ENCODE peak calls at places on chromosomes 16 and 17, in five cellular contexts. One of them, this sample, is unnamed.

GRCh38 chr17:81926451-81927144 is 937 bp downstream of the MAFG start:
- DNase-seq in EL: peak; percentile 91
- DNase-seq in H9: peak; percentile 77
- DNase-seq in ascending aorta: peak; percentile 33
- DNase-seq in stimulated activated CD8-positive, alpha-beta memory T cell treated with anti-CD3 and anti-CD28 coated beads, Interleukin-4, amount 100 ng/mL, for 4 hours: peak; percentile 49
- DNase-seq in this sample: peak; percentile 100

GRCh38 chr17:66580601-66581385 is 254.1 kb upstream of the CACNG5 start:
- DNase-seq in EL: peak; percentile 47
- DNase-seq in H9: peak; percentile 14
- DNase-seq in ascending aorta: no peak
- DNase-seq in stimulated activated CD8-positive, alpha-beta memory T cell treated with anti-CD3 and anti-CD28 coated beads, Interleukin-4, amount 100 ng/mL, for 4 hours: no peak
- DNase-seq in this sample: no peak

GRCh38 chr17:30243002-30243401 is 7.5 kb upstream of the SLC6A4 start:
- DNase-seq in EL: no peak
- DNase-seq in H9: no peak
- DNase-seq in ascending aorta: no peak
- DNase-seq in stimulated activated CD8-positive, alpha-beta memory T cell treated with anti-CD3 and anti-CD28 coated beads, Interleukin-4, amount 100 ng/mL, for 4 hours: no peak
- DNase-seq in this sample: no peak

GRCh38 chr17:8362651-8363332 is 13.7 kb downstream of the KRABD2 start:
- DNase-seq in EL: peak; percentile 48
- DNase-seq in H9: no peak
- DNase-seq in ascending aorta: no peak
- DNase-seq in stimulated activated CD8-positive, alpha-beta memory T cell treated with anti-CD3 and anti-CD28 coated beads, Interleukin-4, amount 100 ng/mL, for 4 hours: no peak
- DNase-seq in this sample: no peak

GRCh38 chr17:58837699-58838098 is 82.0 kb downstream of the PPM1E start:
- DNase-seq in EL: no peak
- DNase-seq in H9: no peak
- DNase-seq in ascending aorta: no peak
- DNase-seq in stimulated activated CD8-positive, alpha-beta memory T cell treated with anti-CD3 and anti-CD28 coated beads, Interleukin-4, amount 100 ng/mL, for 4 hours: no peak
- DNase-seq in this sample: no peak

GRCh38 chr16:81551141-81551808 is 106.7 kb downstream of the CMIP start:
- DNase-seq in EL: peak; percentile 74
- DNase-seq in H9: no peak
- DNase-seq in ascending aorta: no peak
- DNase-seq in stimulated activated CD8-positive, alpha-beta memory T cell treated with anti-CD3 and anti-CD28 coated beads, Interleukin-4, amount 100 ng/mL, for 4 hours: no peak
- DNase-seq in this sample: peak; percentile 97

GRCh38 chr16:20291807-20292206 is 35.5 kb downstream of the GP2 start:
- DNase-seq in EL: no peak
- DNase-seq in H9: peak; percentile 32
- DNase-seq in ascending aorta: no peak
- DNase-seq in stimulated activated CD8-positive, alpha-beta memory T cell treated with anti-CD3 and anti-CD28 coated beads, Interleukin-4, amount 100 ng/mL, for 4 hours: no peak
- DNase-seq in this sample: no peak

GRCh38 chr16:6317924-6318323 is 1014.7 kb upstream of the RBFOX1 start:
- DNase-seq in EL: no peak
- DNase-seq in H9: peak; percentile 32
- DNase-seq in ascending aorta: no peak
- DNase-seq in stimulated activated CD8-positive, alpha-beta memory T cell treated with anti-CD3 and anti-CD28 coated beads, Interleukin-4, amount 100 ng/mL, for 4 hours: no peak
- DNase-seq in this sample: peak; percentile 18

GRCh38 chr17:33438136-33438535 is 145.0 kb upstream of the ASIC2 start:
- DNase-seq in EL: no peak
- DNase-seq in H9: no peak
- DNase-seq in ascending aorta: no peak
- DNase-seq in stimulated activated CD8-positive, alpha-beta memory T cell treated with anti-CD3 and anti-CD28 coated beads, Interleukin-4, amount 100 ng/mL, for 4 hours: no peak
- DNase-seq in this sample: no peak

GRCh38 chr17:40415390-40415789 is 2.3 kb downstream of the TOP2A start:
- DNase-seq in EL: peak; percentile 57
- DNase-seq in H9: no peak
- DNase-seq in ascending aorta: no peak
- DNase-seq in stimulated activated CD8-positive, alpha-beta memory T cell treated with anti-CD3 and anti-CD28 coated beads, Interleukin-4, amount 100 ng/mL, for 4 hours: no peak
- DNase-seq in this sample: no peak

GRCh38 chr16:72657791-72658190 is 390.1 kb downstream of the ZFHX3 start:
- DNase-seq in EL: no peak
- DNase-seq in H9: no peak
- DNase-seq in ascending aorta: no peak
- DNase-seq in stimulated activated CD8-positive, alpha-beta memory T cell treated with anti-CD3 and anti-CD28 coated beads, Interleukin-4, amount 100 ng/mL, for 4 hours: no peak
- DNase-seq in this sample: no peak

GRCh38 chr17:4536259-4536741 is 18.9 kb downstream of the MYBBP1A start:
- DNase-seq in EL: no peak
- DNase-seq in H9: peak; percentile 72
- DNase-seq in ascending aorta: no peak
- DNase-seq in stimulated activated CD8-positive, alpha-beta memory T cell treated with anti-CD3 and anti-CD28 coated beads, Interleukin-4, amount 100 ng/mL, for 4 hours: no peak
- DNase-seq in this sample: no peak

GRCh38 chr16:57017251-57017650 is 27.9 kb downstream of the NLRC5 start:
- DNase-seq in EL: peak; percentile 43
- DNase-seq in H9: no peak
- DNase-seq in ascending aorta: no peak
- DNase-seq in stimulated activated CD8-positive, alpha-beta memory T cell treated with anti-CD3 and anti-CD28 coated beads, Interleukin-4, amount 100 ng/mL, for 4 hours: no peak
- DNase-seq in this sample: no peak

GRCh38 chr16:80199614-80200013 is 341.2 kb upstream of the DYNLRB2 start:
- DNase-seq in EL: no peak
- DNase-seq in H9: no peak
- DNase-seq in ascending aorta: no peak
- DNase-seq in stimulated activated CD8-positive, alpha-beta memory T cell treated with anti-CD3 and anti-CD28 coated beads, Interleukin-4, amount 100 ng/mL, for 4 hours: no peak
- DNase-seq in this sample: no peak

GRCh38 chr16:59432934-59433333 is 698.8 kb upstream of the GOT2 start:
- DNase-seq in EL: no peak
- DNase-seq in H9: no peak
- DNase-seq in ascending aorta: no peak
- DNase-seq in stimulated activated CD8-positive, alpha-beta memory T cell treated with anti-CD3 and anti-CD28 coated beads, Interleukin-4, amount 100 ng/mL, for 4 hours: no peak
- DNase-seq in this sample: no peak

GRCh38 chr16:67236551-67237395 is 9.8 kb downstream of the TMEM208 start:
- DNase-seq in EL: peak; percentile 55
- DNase-seq in H9: peak; percentile 97
- DNase-seq in ascending aorta: no peak
- DNase-seq in stimulated activated CD8-positive, alpha-beta memory T cell treated with anti-CD3 and anti-CD28 coated beads, Interleukin-4, amount 100 ng/mL, for 4 hours: no peak
- DNase-seq in this sample: peak; percentile 94